ENCODE peak calls at places on chromosomes 2 and 18, in four cellular contexts. One of them, this sample, is unnamed.

GRCh38 chr2:98086491-98087446 is at the start of gene VWA3B:
- DNase-seq in A549: peak
- DNase-seq in astrocyte of the spinal cord: peak
- DNase-seq in epithelial cell of proximal tubule: no peak
- DNase-seq in this sample: peak

GRCh38 chr2:38075436-38076249 is at the start of gene CYP1B1:
- DNase-seq in astrocyte of the spinal cord: no peak
- DNase-seq in A549: peak
- DNase-seq in epithelial cell of proximal tubule: no peak
- DNase-seq in this sample: no peak

GRCh38 chr18:2948038-2948437 is 64.9 kb downstream of the LPIN2 start:
- DNase-seq in A549: peak
- DNase-seq in astrocyte of the spinal cord: peak
- DNase-seq in epithelial cell of proximal tubule: no peak
- DNase-seq in this sample: peak

GRCh38 chr2:207478572-207478971 is 51.2 kb upstream of the CREB1 start:
- DNase-seq in epithelial cell of proximal tubule: no peak
- DNase-seq in A549: no peak
- DNase-seq in astrocyte of the spinal cord: no peak
- DNase-seq in this sample: no peak

GRCh38 chr18:58501497-58501896 is 127.4 kb downstream of the ALPK2 start:
- DNase-seq in epithelial cell of proximal tubule: no peak
- DNase-seq in A549: no peak
- DNase-seq in astrocyte of the spinal cord: no peak
- DNase-seq in this sample: no peak

GRCh38 chr2:218396688-218397501 is 2.8 kb upstream of the CTDSP1 start:
- DNase-seq in A549: peak
- DNase-seq in epithelial cell of proximal tubule: no peak
- DNase-seq in astrocyte of the spinal cord: peak
- DNase-seq in this sample: peak

GRCh38 chr2:190182071-190182524 is 119.6 kb upstream of the MSTN start:
- DNase-seq in epithelial cell of proximal tubule: no peak
- DNase-seq in astrocyte of the spinal cord: no peak
- DNase-seq in A549: no peak
- DNase-seq in this sample: no peak

GRCh38 chr18:24561369-24561768 is 100.9 kb downstream of the HRH4 start:
- DNase-seq in A549: no peak
- DNase-seq in epithelial cell of proximal tubule: no peak
- DNase-seq in astrocyte of the spinal cord: no peak
- DNase-seq in this sample: no peak

GRCh38 chr2:135144343-135144742 is 92.3 kb downstream of the RAB3GAP1 start:
- DNase-seq in astrocyte of the spinal cord: no peak
- DNase-seq in A549: no peak
- DNase-seq in epithelial cell of proximal tubule: no peak
- DNase-seq in this sample: no peak

GRCh38 chr18:23650963-23651927 is 11.5 kb downstream of the ANKRD29 start:
- DNase-seq in epithelial cell of proximal tubule: peak
- DNase-seq in A549: peak
- DNase-seq in astrocyte of the spinal cord: peak
- DNase-seq in this sample: peak

DNA sequence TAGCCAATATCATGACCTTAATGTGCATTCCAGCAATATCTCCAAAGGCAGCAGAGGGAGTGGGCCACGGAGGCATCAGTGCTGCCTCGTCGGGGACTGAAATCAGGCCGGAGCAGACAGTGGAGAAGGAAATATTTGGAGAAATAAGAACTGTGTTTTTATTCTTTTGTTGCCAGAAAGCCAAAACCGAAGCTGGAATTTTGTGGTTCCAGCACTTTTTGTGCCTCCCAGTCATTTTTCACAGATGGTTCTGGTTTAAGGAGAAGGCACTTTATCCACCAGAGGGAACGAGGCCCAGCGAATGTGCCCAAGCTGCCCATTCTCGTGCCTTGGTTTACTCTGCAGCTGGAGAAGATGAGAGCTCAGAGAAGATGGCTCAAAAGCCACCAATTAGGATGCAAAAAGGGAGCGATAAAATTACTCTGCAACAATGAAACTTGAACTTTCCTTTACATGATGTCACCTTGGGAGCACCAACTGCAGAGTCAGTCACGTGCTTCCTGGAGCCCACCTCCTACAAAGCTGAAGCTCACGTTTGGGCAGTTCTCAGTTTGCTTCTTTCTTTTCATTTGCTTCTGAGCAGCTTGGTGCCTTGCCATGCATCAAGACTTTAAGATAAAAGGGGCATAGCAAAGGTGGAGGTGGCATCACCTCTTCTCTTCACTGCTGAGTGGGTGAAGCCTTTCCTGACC is 288.7 kb downstream of the LPIN1 start:
- DNase-seq in astrocyte of the spinal cord: no peak
- DNase-seq in A549: no peak
- DNase-seq in epithelial cell of proximal tubule: no peak
- DNase-seq in this sample: peak
- TF ChIP-seq CTCF in astrocyte of the spinal cord: no peak
- TF ChIP-seq CTCF in A549: no peak
- TF ChIP-seq CTCF in epithelial cell of proximal tubule: no peak
- TF ChIP-seq CTCF in this sample: no peak

DNA sequence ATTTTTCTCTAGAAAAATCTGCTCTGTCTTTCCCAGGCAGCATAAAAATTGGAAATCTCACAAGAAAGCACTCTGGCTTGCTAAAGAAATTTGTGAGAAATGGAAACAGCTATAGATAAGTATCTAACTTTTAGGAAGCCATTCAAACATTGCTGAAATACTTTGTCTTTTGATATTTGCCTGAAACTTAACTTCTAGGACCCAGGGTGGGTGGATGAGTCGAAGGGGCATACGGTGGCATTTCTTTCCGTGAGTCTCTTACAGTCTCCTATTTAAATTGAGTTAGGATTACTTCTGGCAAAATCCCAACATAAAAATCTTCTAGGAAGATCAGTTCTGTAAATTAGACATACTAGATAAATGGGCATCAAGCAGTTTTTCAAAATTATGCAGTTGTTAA is 523 bp upstream of the COL3A1 start:
- DNase-seq in astrocyte of the spinal cord: no peak
- DNase-seq in epithelial cell of proximal tubule: no peak
- DNase-seq in A549: no peak
- DNase-seq in this sample: peak
- H3K4me3 ChIP-seq in astrocyte of the spinal cord: peak
- H3K4me3 ChIP-seq in epithelial cell of proximal tubule: no peak
- H3K4me3 ChIP-seq in A549: no peak
- H3K4me3 ChIP-seq in this sample: peak

GRCh38 chr18:63515279-63515678 is 26.9 kb upstream of the SERPINB12 start:
- DNase-seq in A549: no peak
- DNase-seq in epithelial cell of proximal tubule: no peak
- DNase-seq in astrocyte of the spinal cord: no peak
- DNase-seq in this sample: no peak
- TF ChIP-seq CTCF in A549: no peak
- TF ChIP-seq CTCF in epithelial cell of proximal tubule: peak
- TF ChIP-seq CTCF in astrocyte of the spinal cord: peak
- TF ChIP-seq CTCF in this sample: peak

DNA sequence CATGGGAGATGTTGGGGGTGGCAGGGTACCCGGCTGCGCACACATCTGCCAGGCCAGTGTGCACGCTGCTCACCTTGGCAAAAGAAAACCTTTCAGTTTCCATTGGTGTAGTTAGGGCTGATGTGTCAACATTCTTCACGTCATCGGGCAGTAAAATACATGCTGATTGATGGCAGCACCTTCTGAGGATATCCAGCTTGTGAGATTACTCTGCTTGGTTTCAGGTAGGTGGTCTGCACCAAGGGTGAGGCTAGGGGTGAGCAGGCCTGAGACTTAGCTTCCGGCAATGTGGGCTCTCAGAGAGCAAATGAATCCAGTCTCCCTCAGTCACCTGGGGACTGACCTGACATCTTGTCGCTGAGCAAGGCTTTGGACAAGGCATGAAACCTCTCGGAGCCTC is 19.3 kb upstream of the ACKR3 start:
- DNase-seq in A549: no peak
- DNase-seq in astrocyte of the spinal cord: no peak
- DNase-seq in epithelial cell of proximal tubule: no peak
- DNase-seq in this sample: no peak
- H3K4me3 ChIP-seq in A549: no peak
- H3K4me3 ChIP-seq in astrocyte of the spinal cord: no peak
- H3K4me3 ChIP-seq in epithelial cell of proximal tubule: no peak
- H3K4me3 ChIP-seq in this sample: no peak

GRCh38 chr2:197265931-197266330 is 44.6 kb downstream of the ANKRD44 start:
- DNase-seq in A549: no peak
- DNase-seq in astrocyte of the spinal cord: no peak
- DNase-seq in epithelial cell of proximal tubule: no peak
- DNase-seq in this sample: no peak
- TF ChIP-seq CTCF in A549: no peak
- TF ChIP-seq CTCF in astrocyte of the spinal cord: no peak
- TF ChIP-seq CTCF in epithelial cell of proximal tubule: no peak
- TF ChIP-seq CTCF in this sample: no peak

GRCh38 chr2:55581875-55582547 is 35.4 kb downstream of the PPP4R3B start:
- DNase-seq in epithelial cell of proximal tubule: peak
- DNase-seq in astrocyte of the spinal cord: peak
- DNase-seq in A549: no peak
- DNase-seq in this sample: peak

GRCh38 chr2:55590810-55591440 is 26.5 kb downstream of the PPP4R3B start:
- DNase-seq in astrocyte of the spinal cord: peak
- DNase-seq in A549: peak
- DNase-seq in epithelial cell of proximal tubule: peak
- DNase-seq in this sample: peak

GRCh38 chr2:55581435-55581834 is 36.0 kb downstream of the PPP4R3B start:
- DNase-seq in epithelial cell of proximal tubule: no peak
- DNase-seq in astrocyte of the spinal cord: no peak
- DNase-seq in A549: no peak
- DNase-seq in this sample: no peak

DNA sequence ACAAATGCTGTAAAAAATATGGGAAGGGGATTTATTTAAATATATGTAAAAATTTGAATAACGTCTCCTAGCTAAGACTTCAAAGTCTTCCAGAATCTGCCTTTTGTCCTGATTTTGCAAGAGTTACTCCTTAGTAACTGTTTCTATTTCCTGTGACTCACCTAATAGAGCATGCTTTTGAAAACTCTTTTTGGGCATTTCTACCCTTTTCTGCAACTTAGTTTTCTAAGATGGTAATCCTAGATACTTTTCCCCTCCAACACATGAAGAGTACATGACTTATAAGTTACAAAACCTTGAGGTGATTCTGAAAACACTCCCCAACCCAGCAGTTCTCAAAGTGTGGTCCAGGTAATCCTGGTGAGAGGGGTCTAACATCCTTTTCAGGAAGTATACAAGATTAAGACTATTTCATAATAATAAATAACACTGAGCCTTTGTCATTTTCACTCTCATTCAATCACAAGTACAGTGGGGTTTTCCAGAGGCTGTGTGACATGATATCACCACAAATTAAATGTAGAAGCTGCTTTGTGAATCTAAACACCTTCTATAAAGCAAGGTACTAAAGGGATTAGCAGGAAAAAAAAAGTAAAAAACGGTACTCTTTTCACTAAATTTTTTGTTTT is 31.9 kb downstream of the PPP4R3B start:
- DNase-seq in epithelial cell of proximal tubule: peak
- DNase-seq in A549: no peak
- DNase-seq in astrocyte of the spinal cord: peak
- DNase-seq in this sample: peak
- H3K4me3 ChIP-seq in epithelial cell of proximal tubule: no peak
- H3K4me3 ChIP-seq in A549: no peak
- H3K4me3 ChIP-seq in astrocyte of the spinal cord: no peak
- H3K4me3 ChIP-seq in this sample: no peak